ENCODE peak calls at places on chromosomes 6 and 20, in four cellular contexts. D is right atrium auricular region, S is neural progenitor cell, L is stomach. Y is an unnamed sample.

GRCh38 chr6:40164345-40164755 is 230.1 kb upstream of the MOCS1 start:
- DNase-seq in D (no peak), S (no peak), L (no peak), Y (peak; percentile 82)

GRCh38 chr6:67640462-67640861 is 994.6 kb upstream of the ADGRB3 start:
- DNase-seq in S (no peak), L (no peak), D (no peak), Y (no peak)

GRCh38 chr6:113903666-113904330 is 46.7 kb downstream of the MARCKS start:
- DNase-seq in L (peak; percentile 25), D (no peak), S (no peak), Y (peak; percentile 52)

GRCh38 chr6:6972456-6972855 is 135.3 kb upstream of the RREB1 start:
- DNase-seq in L (no peak), S (no peak), D (no peak), Y (peak; percentile 9)

GRCh38 chr6:100704941-100705340 is 176.2 kb downstream of the ASCC3 start:
- DNase-seq in L (no peak), S (no peak), D (no peak), Y (no peak)

GRCh38 chr6:122833229-122833556 is 44.1 kb downstream of the SMPDL3A start:
- DNase-seq in S (peak; percentile 80), D (no peak), L (no peak), Y (peak; percentile 46)

GRCh38 chr6:104940238-104940880 is 16.5 kb upstream of the LIN28B start:
- DNase-seq in L (no peak), D (no peak), S (peak; percentile 95), Y (no peak)

GRCh38 chr20:50186987-50187402 is 3.6 kb upstream of the CEBPB start:
- DNase-seq in D (no peak), S (no peak), L (no peak), Y (no peak)

GRCh38 chr6:91340998-91341397 is 754.1 kb upstream of the MAP3K7 start:
- DNase-seq in D (no peak), L (no peak), S (peak; percentile 11), Y (no peak)

GRCh38 chr6:130364224-130364780 is 1.5 kb upstream of the TMEM200A start:
- DNase-seq in L (no peak), S (no peak), D (no peak), Y (no peak)

GRCh38 chr6:169830876-169831275 is 79.5 kb downstream of the ERMARD start:
- DNase-seq in D (no peak), S (no peak), L (no peak), Y (no peak)

GRCh38 chr20:32037929-32038328 is 14.1 kb upstream of the HCK start:
- DNase-seq in D (no peak), S (no peak), L (no peak), Y (no peak)

GRCh38 chr20:36856691-36857635 is 19.0 kb upstream of the TLDC2 start:
- DNase-seq in S (no peak), L (no peak), D (no peak), Y (no peak)

GRCh38 chr6:139134817-139135577 is at the start of gene HECA:
- DNase-seq in D (peak; percentile 99), L (peak; percentile 98), S (peak; percentile 96), Y (peak; percentile 94)

GRCh38 chr6:71592641-71593040 is 293.7 kb upstream of the RIMS1 start:
- DNase-seq in S (no peak), D (no peak), L (no peak), Y (no peak)

GRCh38 chr6:72246926-72247325 is 360.6 kb downstream of the RIMS1 start:
- DNase-seq in D (no peak), S (peak; percentile 27), L (no peak), Y (no peak)

GRCh38 chr6:114879719-114880118 is 536.9 kb upstream of the HS3ST5 start:
- DNase-seq in D (no peak), L (no peak), S (no peak), Y (no peak)

GRCh38 chr6:170451762-170452651 is 101.1 kb downstream of the PSMB1 start:
- DNase-seq in L (no peak), D (no peak), S (no peak), Y (no peak)

GRCh38 chr20:37385659-37386504 is 39.9 kb downstream of the SRC start:
- DNase-seq in D (no peak), L (no peak), S (no peak), Y (peak; percentile 7)

GRCh38 chr6:47476794-47477496 is 644 bp upstream of the CD2AP start:
- DNase-seq in L (no peak), D (no peak), S (no peak), Y (no peak)

GRCh38 chr6:17894191-17894590 is 93.2 kb downstream of the KIF13A start:
- DNase-seq in D (no peak), S (no peak), L (no peak), Y (no peak)

GRCh38 chr6:130843575-130844320 is 16.5 kb downstream of the SMLR1 start:
- DNase-seq in S (peak; percentile 50), L (no peak), D (no peak), Y (peak; percentile 71)

GRCh38 chr6:15285682-15286294 is 39.9 kb downstream of the JARID2 start:
- DNase-seq in S (no peak), L (no peak), D (no peak), Y (no peak)

GRCh38 chr6:15290962-15291704 is 45.3 kb downstream of the JARID2 start:
- DNase-seq in S (peak; percentile 39), D (no peak), L (no peak), Y (no peak)

GRCh38 chr6:15288856-15289255 is 43.0 kb downstream of the JARID2 start:
- DNase-seq in D (no peak), L (no peak), S (no peak), Y (no peak)

GRCh38 chr6:15290067-15290641 is 44.3 kb downstream of the JARID2 start:
- DNase-seq in L (no peak), D (no peak), S (no peak), Y (no peak)

DNA sequence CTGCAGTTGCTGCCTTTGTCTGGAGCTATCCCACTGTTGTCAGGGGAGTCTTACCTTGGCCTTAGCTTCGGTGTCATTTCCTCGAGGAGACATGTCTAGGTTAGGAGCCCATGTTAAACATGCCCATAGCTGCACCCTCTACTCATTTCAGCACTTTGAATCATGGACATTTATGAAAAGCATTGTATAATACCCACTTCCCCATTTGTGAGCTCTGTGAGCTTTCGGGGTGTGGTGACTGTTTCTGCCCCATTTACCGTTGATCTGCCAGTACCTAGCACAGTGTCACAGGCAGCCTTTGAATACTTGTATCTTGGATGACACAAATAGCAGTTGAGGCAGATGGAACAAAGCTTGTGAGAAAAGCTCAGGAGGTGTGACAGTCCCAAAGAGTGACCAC is 41.8 kb downstream of the JARID2 start:
- DNase-seq in D (no peak), L (no peak), S (no peak), Y (no peak)
- H3K4me3 ChIP-seq in D (no peak overlapping the region), L (no peak overlapping the region), S (no peak overlapping the region), Y (no peak overlapping the region)

DNA sequence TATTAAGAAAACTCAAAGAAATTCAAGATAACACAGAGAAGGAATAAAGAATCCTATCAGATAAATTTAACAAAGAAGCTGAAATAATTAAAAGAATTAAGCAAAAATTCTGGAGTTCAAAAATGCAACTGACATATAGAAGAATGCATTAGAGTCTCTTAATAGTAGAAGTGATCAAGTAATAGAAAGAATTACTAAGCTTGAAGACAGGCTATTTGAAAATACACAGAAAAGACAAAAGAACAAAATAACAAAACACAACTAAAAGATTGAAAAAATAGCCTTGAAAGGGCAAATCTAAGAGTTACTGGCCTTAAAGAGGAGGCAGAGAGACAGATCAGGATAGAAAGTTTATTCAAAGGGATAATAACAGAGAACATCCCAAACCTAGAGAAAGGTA is 12.1 kb downstream of the SNX14 start:
- DNase-seq in D (no peak), S (no peak), L (no peak), Y (no peak)
- H3K27ac ChIP-seq in D (no peak overlapping the region), S (no peak overlapping the region), L (peak overlapping the region; percentile 64), Y (no peak overlapping the region)

GRCh38 chr20:53871541-53871940 is 198.9 kb downstream of the BCAS1 start:
- DNase-seq in S (no peak), L (no peak), D (no peak), Y (no peak)

GRCh38 chr20:53870426-53871199 is 199.8 kb downstream of the BCAS1 start:
- DNase-seq in S (no peak), D (no peak), L (no peak), Y (no peak)

GRCh38 chr20:53872081-53872541 is 198.3 kb downstream of the BCAS1 start:
- DNase-seq in D (no peak), S (no peak), L (no peak), Y (no peak)

GRCh38 chr20:53867741-53868351 is 202.5 kb downstream of the BCAS1 start:
- DNase-seq in L (no peak), S (peak; percentile 37), D (no peak), Y (no peak)

GRCh38 chr20:53869466-53870258 is 200.7 kb downstream of the BCAS1 start:
- DNase-seq in D (peak; percentile 65), L (peak; percentile 79), S (peak; percentile 87), Y (peak; percentile 70)
- H3K4me1 ChIP-seq in D (peaks cover 15% of the 10 kb centered on the region), L (peaks cover 41% of the 10 kb centered on the region), S (peaks cover 77% of the 10 kb centered on the region), Y (peaks cover 47% of the 10 kb centered on the region)

GRCh38 chr20:52899221-52899620 is 72.9 kb upstream of the TSHZ2 start:
- DNase-seq in L (no peak), D (no peak), S (no peak), Y (no peak)

GRCh38 chr20:52893498-52893897 is 78.7 kb upstream of the TSHZ2 start:
- DNase-seq in L (no peak), D (no peak), S (no peak), Y (no peak)

GRCh38 chr20:52896348-52896747 is 75.8 kb upstream of the TSHZ2 start:
- DNase-seq in S (no peak), D (no peak), L (no peak), Y (no peak)

GRCh38 chr20:52892023-52892422 is 80.1 kb upstream of the TSHZ2 start:
- DNase-seq in L (no peak), D (no peak), S (no peak), Y (no peak)

GRCh38 chr20:52895662-52896061 is 76.5 kb upstream of the TSHZ2 start:
- DNase-seq in L (no peak), S (no peak), D (no peak), Y (no peak)
- H3K4me3 ChIP-seq in L (no peak overlapping the region), S (no peak overlapping the region), D (no peak overlapping the region), Y (no peak overlapping the region)

GRCh38 chr20:47760686-47761477 is 24.4 kb downstream of the SULF2 start:
- DNase-seq in S (no peak), L (no peak), D (no peak), Y (no peak)
- H3K27ac ChIP-seq in S (no peak overlapping the region), L (no peak overlapping the region), D (no peak overlapping the region), Y (no peak overlapping the region)

GRCh38 chr6:25972128-25972527 is 9.5 kb downstream of the TRIM38 start:
- DNase-seq in D (no peak), L (no peak), S (no peak), Y (no peak)

GRCh38 chr6:25966707-25967106 is 4.1 kb downstream of the TRIM38 start:
- DNase-seq in L (no peak), D (no peak), S (no peak), Y (no peak)

GRCh38 chr6:25971187-25971811 is 8.7 kb downstream of the TRIM38 start:
- DNase-seq in S (no peak), L (no peak), D (peak; percentile 73), Y (no peak)

GRCh38 chr6:25972902-25973301 is 10.3 kb downstream of the TRIM38 start:
- DNase-seq in S (no peak), L (no peak), D (no peak), Y (no peak)

DNA sequence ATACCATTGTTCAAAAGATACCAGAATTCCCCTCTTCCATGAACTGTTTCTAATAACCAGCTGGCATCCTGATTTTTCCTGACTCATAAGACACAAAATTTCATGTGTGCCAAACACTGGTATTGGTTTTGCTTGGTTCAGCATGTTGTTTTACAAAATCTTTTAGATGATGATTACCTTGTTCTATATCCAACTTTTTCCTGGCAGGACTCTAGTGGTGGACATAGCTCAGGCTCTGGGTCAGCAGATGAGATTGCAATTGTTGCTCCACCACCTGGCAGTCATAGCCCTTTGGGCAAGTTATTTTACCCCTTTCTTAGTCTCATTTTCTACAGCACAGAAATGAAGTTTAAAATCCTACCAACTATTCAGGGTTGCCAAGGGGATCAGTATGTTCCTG is 6.2 kb downstream of the TRIM38 start:
- DNase-seq in S (no peak), L (no peak), D (no peak), Y (no peak)
- H3K4me1 ChIP-seq in S (peaks cover under 1% of the 10 kb centered on the region), L (peaks cover 53% of the 10 kb centered on the region), D (peaks cover 47% of the 10 kb centered on the region), Y (peaks cover 3% of the 10 kb centered on the region)